ENCODE peak calls at places on chromosome 7, in seven cellular contexts. Y is CD8-positive, alpha-beta T cell; V is right atrium auricular region; S is tibial nerve; D is left ventricle myocardium inferior; N is tibial artery; H is heart left ventricle. R is an unnamed sample. For H3K4me1, the result is how much of the 10 kb centered on the place peaks cover.

GRCh38 chr7:13117103-13117502 is 429.7 kb downstream of the ARL4A start:
- DNase-seq in D (no peak), H (no peak), Y (no peak), V (no peak), N (no peak), S (no peak), R (no peak)

GRCh38 chr7:93046641-93047040 is 71.1 kb downstream of the SAMD9 start:
- DNase-seq in Y (no peak), H (no peak), V (no peak), S (no peak), D (no peak), N (no peak), R (no peak)

GRCh38 chr7:80450621-80451308 is 61.1 kb downstream of the GNAT3 start:
- DNase-seq in V (no peak), D (no peak), Y (no peak), S (no peak), H (no peak), N (no peak), R (no peak)

GRCh38 chr7:139271718-139272619 is 40.9 kb downstream of the UBN2 start:
- DNase-seq in H (peak), Y (no peak), S (no peak), D (no peak), N (no peak), V (no peak), R (no peak)

GRCh38 chr7:130982160-130982638 is 248.2 kb upstream of the KLF14 start:
- DNase-seq in H (no peak), S (no peak), D (no peak), N (no peak), Y (no peak), V (no peak), R (no peak)

GRCh38 chr7:114481995-114482394 is 67.4 kb downstream of the FOXP2 start:
- DNase-seq in D (no peak), H (no peak), Y (no peak), N (no peak), V (no peak), S (no peak), R (no peak)

GRCh38 chr7:159010411-159010810 is 134.3 kb downstream of the VIPR2 start:
- DNase-seq in D (no peak), S (no peak), H (no peak), N (no peak), V (no peak), Y (no peak), R (no peak)

GRCh38 chr7:30770936-30771858 is at the start of gene MINDY4:
- DNase-seq in S (peak), D (peak), H (peak), Y (peak), N (peak), V (peak), R (peak)

GRCh38 chr7:131950758-131951157 is 394.3 kb upstream of the PODXL start:
- DNase-seq in Y (no peak), N (no peak), D (no peak), H (no peak), V (no peak), S (no peak), R (no peak)

GRCh38 chr7:37215524-37215923 is 233.1 kb downstream of the ELMO1 start:
- DNase-seq in Y (no peak), H (no peak), V (no peak), D (no peak), S (no peak), N (no peak), R (no peak)

GRCh38 chr7:107563072-107563760 is 504 bp downstream of the COG5 start:
- DNase-seq in H (no peak), V (peak), Y (no peak), S (no peak), N (no peak), D (no peak), R (no peak)

DNA sequence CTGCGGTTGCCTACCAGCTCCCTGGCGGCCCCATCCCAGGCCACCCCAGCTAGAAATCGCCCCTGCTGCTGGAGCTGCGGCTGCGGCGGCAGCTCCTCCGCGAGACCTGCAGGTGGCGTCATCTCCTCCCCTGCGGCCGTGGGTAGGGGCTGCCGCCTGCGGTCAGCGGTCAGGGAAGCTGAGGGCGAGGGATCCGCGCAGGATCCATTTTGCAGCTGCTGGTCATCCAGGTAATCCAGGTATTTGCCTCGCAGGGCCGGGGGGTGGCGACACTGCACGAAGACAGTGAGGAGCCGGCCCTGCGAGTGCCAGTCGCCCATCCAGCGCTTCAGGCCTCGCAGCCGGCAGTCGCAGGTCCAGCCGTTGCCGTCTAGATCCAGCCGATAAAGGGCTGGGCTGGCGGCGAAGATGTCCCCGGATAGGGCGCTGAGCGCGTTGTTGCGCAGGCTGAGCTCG is 1.5 kb downstream of the TRIL start:
- DNase-seq in H (peak), S (peak), V (no peak), Y (peak), D (peak), N (peak), R (peak)
- TF ChIP-seq CTCF in H (peak), S (peak), V (peak), Y (no peak), D (peak), N (peak), R (peak)

GRCh38 chr7:83065714-83066113 is 97.0 kb downstream of the PCLO start:
- DNase-seq in D (no peak), S (no peak), V (no peak), H (no peak), Y (no peak), N (no peak), R (no peak)
- H3K4me1 ChIP-seq in D (under half), S (under half), V (under half), H (under half), Y (under half), N (under half), R (under half)

GRCh38 chr7:75879771-75880184 is 944 bp downstream of the RHBDD2 start:
- DNase-seq in Y (no peak), N (no peak), S (no peak), D (no peak), V (no peak), H (no peak), R (no peak)

GRCh38 chr7:75878312-75878768 is 494 bp upstream of the RHBDD2 start:
- DNase-seq in S (no peak), Y (no peak), D (no peak), N (no peak), H (no peak), V (no peak), R (no peak)

GRCh38 chr7:75881436-75882095 is 2.7 kb downstream of the RHBDD2 start:
- DNase-seq in S (no peak), H (no peak), D (no peak), V (no peak), Y (no peak), N (no peak), R (no peak)

GRCh38 chr7:75880242-75880641 is 1.4 kb downstream of the RHBDD2 start:
- DNase-seq in N (no peak), V (no peak), H (no peak), S (no peak), D (no peak), Y (no peak), R (no peak)

GRCh38 chr7:75878769-75879596 is at the start of gene RHBDD2:
- DNase-seq in Y (peak), S (peak), H (peak), V (peak), D (peak), N (peak), R (peak)
- TF ChIP-seq CTCF in Y (no peak), S (peak), H (no peak), V (no peak), D (peak), N (peak), R (peak)

GRCh38 chr7:97016392-97017196 is 8.0 kb downstream of the DLX5 start:
- DNase-seq in Y (no peak), S (no peak), V (no peak), N (no peak), D (no peak), H (no peak), R (no peak)
- H3K4me1 ChIP-seq in Y (under half), S (under half), V (under half), N (under half), D (under half), H (under half), R (under half)